ENCODE peak calls at places on chromosomes 1 and 21, in ten cellular contexts. V is lower leg skin, M is right lobe of liver, U is A549, X is heart left ventricle, D is IMR-90, Y is body of pancreas, A is ovary, P is HCT116, F is transverse colon. T is an unnamed sample.

GRCh38 chr1:119874186-119874585 is 22.1 kb downstream of the ADAM30 start:
- DNase-seq in V (no peak), M (no peak), U (no peak), X (no peak), D (no peak), Y (no peak), A (no peak), P (no peak), F (no peak), T (no peak)

GRCh38 chr1:177181631-177182291 is 11.0 kb downstream of the BRINP2 start:
- DNase-seq in V (no peak), M (peak), U (peak), X (peak), D (peak), Y (peak), A (peak), P (peak), F (peak), T (peak)

GRCh38 chr1:165795894-165796293 is 27.2 kb upstream of the TMCO1 start:
- DNase-seq in V (no peak), M (no peak), U (no peak), X (no peak), D (no peak), Y (no peak), A (no peak), P (no peak), F (no peak), T (no peak)

GRCh38 chr1:230174041-230174440 is 107.0 kb downstream of the GALNT2 start:
- DNase-seq in V (no peak), M (no peak), U (no peak), X (no peak), D (no peak), Y (no peak), A (no peak), P (no peak), F (no peak), T (peak)

GRCh38 chr21:35940074-35940927 is 120.0 kb downstream of the SETD4 start:
- DNase-seq in V (peak), M (peak), U (peak), X (peak), D (peak), Y (peak), A (peak), P (peak), F (peak), T (peak)

GRCh38 chr1:202229376-202229775 is 35.8 kb downstream of the LGR6 start:
- DNase-seq in V (no peak), M (no peak), U (no peak), X (no peak), D (no peak), Y (no peak), A (no peak), P (no peak), F (no peak), T (no peak)

GRCh38 chr1:113759341-113760101 is at the start of gene PHTF1:
- DNase-seq in V (peak), M (peak), U (peak), X (peak), D (peak), Y (peak), A (peak), P (peak), F (peak), T (peak)

GRCh38 chr1:50080904-50081586 is 27.7 kb upstream of the ELAVL4 start:
- DNase-seq in V (no peak), M (no peak), U (peak), X (no peak), D (no peak), Y (peak), A (no peak), P (no peak), F (no peak), T (no peak)

GRCh38 chr1:53629101-53629691 is 109.8 kb downstream of the GLIS1 start:
- DNase-seq in V (no peak), M (no peak), U (no peak), X (no peak), D (no peak), Y (no peak), A (no peak), P (no peak), F (no peak), T (peak)

GRCh38 chr1:164912290-164912689 is 353.3 kb downstream of the PBX1 start:
- DNase-seq in V (no peak), M (no peak), U (no peak), X (peak), D (no peak), Y (no peak), A (no peak), P (no peak), F (no peak), T (no peak)

GRCh38 chr1:73886721-73887120 is 311.3 kb downstream of the LRRIQ3 start:
- DNase-seq in V (no peak), M (no peak), U (no peak), X (no peak), D (no peak), Y (no peak), A (no peak), P (no peak), F (no peak), T (no peak)

DNA sequence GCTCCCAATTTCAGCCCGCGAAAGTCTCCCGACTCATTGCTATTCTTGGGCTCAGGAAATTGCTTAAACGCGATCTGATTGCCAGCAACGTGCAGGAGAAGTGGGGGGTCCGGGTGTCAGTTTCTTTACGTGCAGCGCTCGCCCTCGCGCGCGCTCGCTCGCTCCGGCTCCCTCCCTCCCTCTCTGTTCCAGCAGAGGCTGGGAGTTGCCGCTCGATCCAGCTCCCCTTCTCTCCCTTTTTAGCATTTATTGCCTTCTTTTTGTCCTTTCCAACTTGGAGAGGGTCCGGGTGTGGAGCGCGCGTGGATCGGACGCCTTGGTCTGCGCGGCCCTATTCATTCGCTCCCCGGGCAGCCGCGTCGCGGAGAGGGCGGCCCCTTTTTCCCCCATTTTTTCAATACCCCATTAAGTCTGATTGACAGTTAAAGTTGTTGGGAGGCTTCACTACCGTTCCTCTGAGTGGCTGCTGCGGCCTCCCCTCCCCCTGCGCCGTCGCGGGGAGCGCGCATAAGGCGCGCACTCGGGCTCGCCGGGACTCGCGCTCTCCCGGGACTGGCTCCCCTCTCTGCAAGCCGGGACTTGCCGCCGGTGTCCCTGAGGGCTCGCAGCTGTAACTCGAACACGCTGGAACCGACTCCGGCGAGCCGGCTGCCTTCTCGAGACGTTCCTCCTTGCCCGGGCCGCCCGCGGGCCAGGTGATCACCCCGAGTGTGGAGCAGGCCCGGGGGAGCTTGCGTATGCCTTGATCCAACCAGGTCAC is at the start of gene DHRS3:
- DNase-seq in V (peak), M (peak), U (peak), X (peak), D (peak), Y (peak), A (peak), P (peak), F (peak), T (peak)
- TF ChIP-seq POLR2A in V (no peak), M (peak), U (peak), X (no peak), D (no peak), Y (peak), A (no peak), P (peak), F (peak), T (no peak)

DNA sequence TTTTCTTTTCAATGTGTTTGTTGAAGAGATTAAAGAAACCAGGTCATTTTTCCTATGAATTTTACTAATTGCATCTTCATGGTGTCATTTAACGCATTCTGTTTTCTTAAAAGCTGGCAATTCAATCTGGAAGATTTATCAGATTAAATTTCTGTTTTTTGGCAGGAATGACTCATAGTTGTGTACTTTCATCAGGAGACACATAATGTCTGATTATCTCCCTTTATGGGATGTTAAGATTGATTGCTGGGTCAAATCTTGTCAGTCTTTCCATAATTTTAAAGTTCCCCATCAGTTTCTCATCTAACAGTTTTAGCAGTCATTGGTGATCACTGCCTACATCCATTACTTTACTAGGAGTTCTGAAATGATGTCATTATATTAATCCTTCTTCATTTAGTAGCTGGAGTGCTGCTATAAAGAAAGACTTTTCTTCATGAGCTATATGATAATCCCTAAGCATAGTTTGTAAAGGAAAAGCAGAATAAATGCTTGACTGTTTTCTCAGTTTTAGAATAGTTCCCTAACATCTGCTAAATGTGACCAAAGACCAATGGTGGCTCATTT is 72.8 kb upstream of the MAP10 start:
- DNase-seq in V (no peak), M (no peak), U (no peak), X (no peak), D (no peak), Y (no peak), A (no peak), P (no peak), F (no peak), T (no peak)
- TF ChIP-seq POLR2A in V (no peak), M (no peak), U (no peak), X (no peak), D (no peak), Y (no peak), A (no peak), P (no peak), F (no peak), T (no peak)

GRCh38 chr1:8866792-8867415 is 11.6 kb downstream of the ENO1 start:
- DNase-seq in V (no peak), M (no peak), U (no peak), X (no peak), D (no peak), Y (no peak), A (no peak), P (no peak), F (no peak), T (no peak)

GRCh38 chr1:8863712-8864324 is 14.7 kb downstream of the ENO1 start:
- DNase-seq in V (no peak), M (no peak), U (no peak), X (no peak), D (no peak), Y (no peak), A (no peak), P (no peak), F (no peak), T (no peak)

GRCh38 chr1:8867878-8868567 is 10.5 kb downstream of the ENO1 start:
- DNase-seq in V (no peak), M (no peak), U (no peak), X (no peak), D (no peak), Y (no peak), A (no peak), P (no peak), F (no peak), T (no peak)

GRCh38 chr1:8864713-8865397 is 13.6 kb downstream of the ENO1 start:
- DNase-seq in V (no peak), M (no peak), U (no peak), X (no peak), D (no peak), Y (no peak), A (no peak), P (no peak), F (no peak), T (no peak)

DNA sequence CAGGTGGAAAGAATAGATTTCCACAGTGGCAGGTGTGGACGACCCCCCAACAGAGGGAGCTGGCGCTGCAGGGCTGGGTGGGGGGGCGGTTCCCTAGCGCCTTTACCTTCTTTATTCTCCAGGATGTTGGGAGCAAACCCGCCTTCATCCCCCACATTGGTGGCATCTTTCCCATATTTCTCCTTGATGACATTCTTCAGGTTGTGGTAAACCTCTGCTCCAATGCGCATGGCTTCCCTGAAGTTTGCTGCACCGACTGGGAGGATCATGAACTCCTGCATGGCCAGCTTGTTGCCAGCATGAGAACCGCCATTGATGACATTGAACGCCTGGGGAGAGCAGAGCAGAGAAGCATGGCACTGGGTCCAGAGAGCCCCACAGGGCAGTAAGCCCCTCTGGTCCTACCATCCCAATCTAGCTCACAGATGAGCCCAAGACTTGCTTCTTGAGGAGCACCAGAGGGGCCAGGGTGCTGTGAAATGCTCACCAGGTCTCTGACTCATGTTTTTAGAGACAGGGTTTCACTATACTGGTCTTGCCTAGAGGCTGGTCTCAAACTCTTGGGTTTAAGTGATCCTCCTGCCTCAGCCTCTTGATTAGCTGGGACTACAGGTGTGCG is 12.2 kb downstream of the ENO1 start:
- DNase-seq in V (no peak), M (no peak), U (no peak), X (no peak), D (no peak), Y (no peak), A (no peak), P (no peak), F (no peak), T (no peak)
- TF ChIP-seq POLR2A in V (no peak), M (no peak), U (no peak), X (no peak), D (no peak), Y (no peak), A (no peak), P (no peak), F (no peak), T (no peak)

GRCh38 chr1:26890467-26890796 is 349 bp upstream of the GPN2 start:
- DNase-seq in V (no peak), M (no peak), U (no peak), X (no peak), D (no peak), Y (no peak), A (no peak), P (no peak), F (no peak), T (no peak)

GRCh38 chr1:26887125-26887524 is 3.0 kb downstream of the GPN2 start:
- DNase-seq in V (no peak), M (no peak), U (peak), X (no peak), D (peak), Y (peak), A (no peak), P (no peak), F (no peak), T (peak)

GRCh38 chr1:26894263-26894662 is 4.2 kb upstream of the GPN2 start:
- DNase-seq in V (no peak), M (no peak), U (no peak), X (no peak), D (no peak), Y (no peak), A (no peak), P (no peak), F (no peak), T (no peak)

GRCh38 chr1:26889580-26890466 is at the start of gene GPN2:
- DNase-seq in V (peak), M (peak), U (peak), X (peak), D (peak), Y (peak), A (peak), P (peak), F (peak), T (peak)
- TF ChIP-seq POLR2A in V (no peak), M (peak), U (peak), X (no peak), D (peak), Y (peak), A (peak), P (peak), F (peak), T (peak)

GRCh38 chr1:245748246-245748645 is 593.5 kb downstream of the KIF26B start:
- DNase-seq in V (no peak), M (no peak), U (no peak), X (no peak), D (no peak), Y (no peak), A (no peak), P (no peak), F (no peak), T (no peak)
- TF ChIP-seq POLR2A in V (no peak), M (no peak), U (no peak), X (no peak), D (no peak), Y (no peak), A (no peak), P (no peak), F (no peak), T (no peak)

DNA sequence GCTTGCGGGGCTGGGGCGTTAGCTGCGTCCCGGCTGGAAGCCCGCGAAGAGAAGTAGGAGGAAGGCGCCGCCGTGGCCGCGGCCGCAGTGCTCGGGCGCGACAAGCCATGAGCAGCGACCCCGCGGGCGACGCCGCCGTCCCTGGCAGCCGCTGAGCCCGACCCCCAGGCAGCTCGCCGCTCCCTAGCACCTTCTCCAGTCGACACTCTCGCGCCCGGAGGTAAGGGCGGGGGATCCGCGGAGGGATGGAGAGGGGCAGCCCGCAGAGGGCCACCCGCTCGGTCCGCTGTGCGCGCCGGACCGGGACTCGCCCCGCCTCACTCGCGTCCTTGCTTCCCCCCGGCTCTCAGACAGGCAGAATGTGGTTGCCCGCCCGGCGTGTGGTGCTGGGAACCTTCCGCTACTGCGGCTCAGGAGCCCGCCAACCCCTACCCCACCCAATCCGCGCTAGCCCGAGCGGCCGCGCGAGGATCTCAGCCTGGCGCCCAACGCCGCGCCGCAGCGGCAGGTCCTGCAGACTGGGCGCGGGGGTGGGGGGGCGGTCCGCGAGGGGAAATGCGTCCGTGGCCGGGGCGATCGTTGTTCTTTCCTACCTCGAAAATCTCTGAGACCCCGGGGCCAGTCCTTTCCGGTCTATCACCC is at the start of gene LRRC8C:
- DNase-seq in V (no peak), M (peak), U (peak), X (peak), D (peak), Y (peak), A (peak), P (peak), F (peak), T (peak)
- TF ChIP-seq POLR2A in V (no peak), M (no peak), U (peak), X (no peak), D (peak), Y (no peak), A (no peak), P (peak), F (no peak), T (no peak)

T was measured in adrenal gland.